ENCODE peak calls at places on chromosome X, in seven cellular contexts. L, T, F, E, U, C and J are unnamed samples. For H3K9me3, the result is how much of the 10 kb centered on the place peaks cover.

GRCh38 chrX:41824551-41824950 is 98.8 kb downstream of the CASK start:
- DNase-seq in L (no peak), T (peak), F (no peak), E (no peak), U (no peak), C (no peak), J (no peak)

GRCh38 chrX:68693481-68694410 is 46.3 kb downstream of the STARD8 start:
- DNase-seq in L (peak), T (no peak), F (peak), E (peak), U (peak), C (peak), J (no peak)

GRCh38 chrX:50103866-50104566 is 96.8 kb downstream of the AKAP4 start:
- DNase-seq in L (no peak), T (no peak), F (no peak), E (no peak), U (no peak), C (no peak), J (no peak)

GRCh38 chrX:16842684-16843083 is 27.5 kb downstream of the RBBP7 start:
- DNase-seq in L (no peak), T (no peak), F (no peak), E (no peak), U (no peak), C (no peak), J (no peak)

GRCh38 chrX:45781901-45782553 is 581.4 kb upstream of the DIPK2B start:
- DNase-seq in L (no peak), T (no peak), F (peak), E (no peak), U (no peak), C (no peak), J (no peak)

GRCh38 chrX:129653985-129654651 is 638 bp downstream of the APLN start:
- DNase-seq in L (no peak), T (no peak), F (peak), E (peak), U (peak), C (peak), J (no peak)

GRCh38 chrX:34764842-34765241 is 107.8 kb upstream of the TMEM47 start:
- DNase-seq in L (no peak), T (no peak), F (no peak), E (no peak), U (no peak), C (no peak), J (no peak)

GRCh38 chrX:72030431-72030830 is 101.3 kb downstream of the RTL5 start:
- DNase-seq in L (no peak), T (no peak), F (no peak), E (no peak), U (no peak), C (no peak), J (no peak)

GRCh38 chrX:38770152-38770551 is 31.1 kb upstream of the MID1IP1 start:
- DNase-seq in L (no peak), T (no peak), F (no peak), E (no peak), U (no peak), C (peak), J (no peak)

GRCh38 chrX:11273544-11273943 is 19.7 kb upstream of the AMELX start:
- DNase-seq in L (no peak), T (no peak), F (no peak), E (no peak), U (no peak), C (no peak), J (no peak)

GRCh38 chrX:30156880-30157560 is 58.3 kb upstream of the MAGEB2 start:
- DNase-seq in L (no peak), T (no peak), F (no peak), E (no peak), U (no peak), C (no peak), J (no peak)

GRCh38 chrX:102129473-102129872 is 4.0 kb downstream of the TCEAL2 start:
- DNase-seq in L (no peak), T (no peak), F (peak), E (no peak), U (no peak), C (no peak), J (no peak)

GRCh38 chrX:153881281-153881680 is 4.7 kb downstream of the L1CAM start:
- DNase-seq in L (no peak), T (no peak), F (no peak), E (peak), U (no peak), C (no peak), J (no peak)

GRCh38 chrX:46953597-46953996 is 41.4 kb downstream of the JADE3 start:
- DNase-seq in L (no peak), T (no peak), F (no peak), E (no peak), U (no peak), C (peak), J (no peak)

GRCh38 chrX:18426004-18426320 is 554 bp downstream of the CDKL5 start:
- DNase-seq in L (no peak), T (no peak), F (no peak), E (peak), U (peak), C (no peak), J (no peak)

GRCh38 chrX:13190051-13190450 is 129.8 kb downstream of the ATXN3L start:
- DNase-seq in L (no peak), T (no peak), F (no peak), E (no peak), U (no peak), C (no peak), J (no peak)

GRCh38 chrX:108947205-108947604 is 210.8 kb upstream of the IRS4 start:
- DNase-seq in L (no peak), T (no peak), F (no peak), E (no peak), U (no peak), C (no peak), J (no peak)

GRCh38 chrX:136176399-136176825 is 29.1 kb downstream of the FHL1 start:
- DNase-seq in L (no peak), T (no peak), F (no peak), E (no peak), U (no peak), C (peak), J (no peak)

GRCh38 chrX:54808109-54808604 is 612 bp downstream of the MAGED2 start:
- DNase-seq in L (peak), T (peak), F (peak), E (peak), U (peak), C (peak), J (peak)

GRCh38 chrX:119758682-119759332 is 419 bp downstream of the SOWAHD start:
- DNase-seq in L (no peak), T (no peak), F (peak), E (no peak), U (peak), C (no peak), J (no peak)

GRCh38 chrX:127708155-127708554 is 344.0 kb downstream of the ACTRT1 start:
- DNase-seq in L (no peak), T (no peak), F (no peak), E (no peak), U (no peak), C (no peak), J (no peak)

GRCh38 chrX:99033226-99033901 is 1376.7 kb downstream of the PCDH19 start:
- DNase-seq in L (no peak), T (no peak), F (no peak), E (no peak), U (no peak), C (no peak), J (no peak)

GRCh38 chrX:135974279-135974856 is 580 bp upstream of the MMGT1 start:
- DNase-seq in L (peak), T (peak), F (peak), E (peak), U (peak), C (peak), J (peak)

GRCh38 chrX:17474892-17475291 is 99.9 kb downstream of the NHS start:
- DNase-seq in L (no peak), T (no peak), F (no peak), E (no peak), U (no peak), C (no peak), J (no peak)

GRCh38 chrX:148588649-148589310 is 88.4 kb downstream of the AFF2 start:
- DNase-seq in L (no peak), T (no peak), F (no peak), E (no peak), U (no peak), C (no peak), J (no peak)

GRCh38 chrX:129716507-129716906 is 22.3 kb upstream of the XPNPEP2 start:
- DNase-seq in L (no peak), T (no peak), F (no peak), E (no peak), U (no peak), C (peak), J (no peak)

GRCh38 chrX:11341274-11342256 is 48.4 kb downstream of the AMELX start:
- DNase-seq in L (peak), T (no peak), F (peak), E (no peak), U (no peak), C (peak), J (no peak)

GRCh38 chrX:153926594-153926862 is 464 bp upstream of the ARHGAP4 start:
- DNase-seq in L (no peak), T (no peak), F (no peak), E (no peak), U (no peak), C (no peak), J (no peak)

GRCh38 chrX:38806875-38807601 is 5.8 kb downstream of the MID1IP1 start:
- DNase-seq in L (no peak), T (no peak), F (no peak), E (no peak), U (no peak), C (no peak), J (no peak)

GRCh38 chrX:119682019-119682989 is 10.7 kb downstream of the SEPTIN6 start:
- DNase-seq in L (no peak), T (no peak), F (no peak), E (no peak), U (no peak), C (no peak), J (no peak)

GRCh38 chrX:37425370-37425769 is 76.2 kb downstream of the PRRG1 start:
- DNase-seq in L (peak), T (no peak), F (no peak), E (no peak), U (no peak), C (no peak), J (no peak)

GRCh38 chrX:125219852-125220251 is 99.8 kb upstream of the TEX13C start:
- DNase-seq in L (no peak), T (no peak), F (no peak), E (no peak), U (no peak), C (no peak), J (no peak)

GRCh38 chrX:138534410-138534809 is 177.1 kb downstream of the FGF13 start:
- DNase-seq in L (no peak), T (no peak), F (no peak), E (no peak), U (no peak), C (no peak), J (no peak)

GRCh38 chrX:150329282-150329681 is 33.8 kb upstream of the MAMLD1 start:
- DNase-seq in L (no peak), T (no peak), F (no peak), E (no peak), U (no peak), C (no peak), J (no peak)

GRCh38 chrX:79130857-79131256 is 13.6 kb upstream of the GPR174 start:
- DNase-seq in L (no peak), T (no peak), F (no peak), E (no peak), U (no peak), C (no peak), J (no peak)

GRCh38 chrX:119481218-119481875 is 13.1 kb downstream of the SLC25A5 start:
- DNase-seq in L (no peak), T (no peak), F (no peak), E (peak), U (no peak), C (no peak), J (no peak)

GRCh38 chrX:26262121-26262523 is 46.2 kb downstream of the MAGEB5 start:
- DNase-seq in L (no peak), T (no peak), F (no peak), E (no peak), U (no peak), C (no peak), J (no peak)
- H3K27ac ChIP-seq in L (no peak), T (no peak), F (no peak), E (no peak), U (no peak), C (no peak), J (no peak)

GRCh38 chrX:1876041-1876440 is 261.2 kb downstream of the ASMT start:
- DNase-seq in L (no peak), T (no peak), F (no peak), E (no peak), U (no peak), C (no peak), J (no peak)
- H3K9me3 ChIP-seq in L (under half), T (under half), F (under half), E (under half), U (under half), C (under half), J (under half)

GRCh38 chrX:44244008-44244407 is 99.5 kb downstream of the EFHC2 start:
- DNase-seq in L (no peak), T (peak), F (peak), E (no peak), U (no peak), C (no peak), J (no peak)
- TF ChIP-seq CTCF in L (peak), T (peak), F (peak), E (peak), U (peak), C (peak), J (peak)

GRCh38 chrX:115366535-115366934 is 77.0 kb downstream of the LUZP4 start:
- DNase-seq in L (no peak), T (no peak), F (no peak), E (no peak), U (no peak), C (no peak), J (no peak)

GRCh38 chrX:115367956-115368355 is 78.4 kb downstream of the LUZP4 start:
- DNase-seq in L (no peak), T (no peak), F (peak), E (no peak), U (no peak), C (no peak), J (no peak)

GRCh38 chrX:115364625-115365024 is 75.1 kb downstream of the LUZP4 start:
- DNase-seq in L (no peak), T (no peak), F (peak), E (no peak), U (no peak), C (no peak), J (no peak)

GRCh38 chrX:115372026-115372610 is 82.6 kb downstream of the LUZP4 start:
- DNase-seq in L (no peak), T (peak), F (peak), E (no peak), U (no peak), C (no peak), J (no peak)

DNA sequence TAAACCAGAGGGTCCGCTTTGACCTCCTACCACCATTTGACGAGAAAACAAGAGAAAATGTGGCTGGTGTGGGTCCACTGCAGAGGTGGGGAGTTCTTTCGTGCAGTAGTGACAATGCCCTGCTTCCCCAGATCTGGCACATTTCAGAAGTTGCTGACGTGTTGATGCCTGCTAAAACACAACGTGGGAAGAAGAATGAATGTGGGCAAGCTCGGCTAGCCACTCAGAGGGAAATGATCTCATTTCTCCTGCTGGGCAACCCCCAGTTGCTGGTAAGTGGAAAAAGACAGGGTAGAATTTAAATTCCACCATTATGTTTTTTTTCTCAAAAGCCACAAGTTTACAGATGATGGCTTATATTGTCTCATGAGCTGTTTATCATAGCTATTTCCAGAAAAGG is 77.9 kb downstream of the LUZP4 start:
- DNase-seq in L (no peak), T (no peak), F (peak), E (no peak), U (no peak), C (no peak), J (no peak)
- H3K27ac ChIP-seq in L (no peak), T (no peak), F (peak), E (no peak), U (no peak), C (no peak), J (no peak)

DNA sequence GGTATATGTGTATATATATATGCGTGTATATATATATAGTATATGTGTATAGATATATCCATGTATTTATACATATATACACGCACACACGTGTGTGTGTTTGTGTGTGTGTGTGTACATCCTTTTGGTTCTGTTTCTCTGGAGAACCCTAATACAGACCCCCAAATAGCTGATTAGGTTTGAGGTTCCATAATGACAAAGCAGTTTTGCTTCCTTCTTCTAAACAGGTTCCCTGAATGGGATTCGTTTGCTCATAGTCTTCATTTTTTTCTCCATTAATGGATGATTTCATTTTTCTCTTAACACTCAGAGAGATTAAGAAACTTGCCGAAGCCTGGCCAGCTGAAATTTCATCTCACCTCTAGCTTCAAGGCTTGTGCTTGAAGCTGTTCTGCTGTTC is 234.0 kb upstream of the BCOR start:
- DNase-seq in L (no peak), T (no peak), F (no peak), E (no peak), U (no peak), C (no peak), J (no peak)
- H3K9me3 ChIP-seq in L (under half), T (under half), F (under half), E (under half), U (under half), C (under half), J (under half)

DNA sequence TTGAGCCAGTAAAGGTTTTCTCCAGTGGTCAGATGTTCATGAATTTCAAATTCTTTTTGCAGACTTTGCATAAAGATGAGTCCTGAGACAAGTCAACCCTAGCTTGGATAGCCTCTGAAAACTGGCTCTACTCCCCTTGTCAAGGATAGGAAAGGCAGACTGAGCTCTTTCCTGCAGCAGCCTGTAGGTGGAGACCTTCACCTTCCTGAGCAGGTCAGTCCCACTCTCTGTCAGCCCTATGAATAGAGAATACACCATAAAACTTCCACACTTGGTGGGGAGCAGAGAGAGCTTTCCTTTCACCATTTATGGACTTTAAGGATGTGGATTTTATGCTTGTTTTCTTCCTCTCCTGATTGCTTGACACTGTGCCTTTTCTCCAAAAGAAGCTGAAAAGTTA is 41.9 kb downstream of the PCDH19 start:
- DNase-seq in L (no peak), T (peak), F (peak), E (no peak), U (no peak), C (peak), J (no peak)
- TF ChIP-seq CTCF in L (no peak), T (peak), F (peak), E (no peak), U (no peak), C (no peak), J (no peak)

GRCh38 chrX:82676386-82676785 is 831.7 kb upstream of the POU3F4 start:
- DNase-seq in L (no peak), T (peak), F (no peak), E (no peak), U (no peak), C (no peak), J (no peak)
- H3K27ac ChIP-seq in L (no peak), T (no peak), F (no peak), E (no peak), U (no peak), C (no peak), J (no peak)

GRCh38 chrX:440636-441035 is 53.9 kb upstream of the PPP2R3B start:
- DNase-seq in L (no peak), T (no peak), F (no peak), E (no peak), U (peak), C (no peak), J (no peak)
- H3K9me3 ChIP-seq in L (under half), T (under half), F (under half), E (under half), U (under half), C (under half), J (under half)

GRCh38 chrX:83934220-83934619 is 73.3 kb downstream of the CYLC1 start:
- DNase-seq in L (no peak), T (no peak), F (no peak), E (no peak), U (no peak), C (no peak), J (no peak)
- TF ChIP-seq CTCF in L (no peak), T (no peak), F (no peak), E (no peak), U (no peak), C (no peak), J (no peak)